ENCODE peak calls at places on chromosome 17, in five cellular contexts. R, Z, C, B and O are unnamed samples.

GRCh38 chr17:47935961-47936360 is 5.4 kb upstream of the PNPO start:
- DNase-seq in R (no peak), Z (no peak), C (no peak), B (peak), O (peak)

GRCh38 chr17:5817475-5818395 is 233.4 kb upstream of the NLRP1 start:
- DNase-seq in R (no peak), Z (no peak), C (no peak), B (no peak), O (no peak)

GRCh38 chr17:77376795-77377751 is 236.3 kb downstream of the SEC14L1 start:
- DNase-seq in R (no peak), Z (no peak), C (no peak), B (no peak), O (no peak)

GRCh38 chr17:82406131-82406671 is 11.9 kb upstream of the HEXD start:
- DNase-seq in R (no peak), Z (no peak), C (no peak), B (no peak), O (no peak)

GRCh38 chr17:50579399-50579798 is 18.9 kb downstream of the CACNA1G start:
- DNase-seq in R (no peak), Z (no peak), C (no peak), B (no peak), O (no peak)

GRCh38 chr17:79947351-79948031 is 88.2 kb downstream of the TBC1D16 start:
- DNase-seq in R (no peak), Z (no peak), C (peak), B (no peak), O (no peak)

GRCh38 chr17:32971171-32971570 is 20.5 kb upstream of the SPACA3 start:
- DNase-seq in R (peak), Z (no peak), C (no peak), B (no peak), O (peak)

GRCh38 chr17:31564883-31565297 is 173.4 kb downstream of the RAB11FIP4 start:
- DNase-seq in R (no peak), Z (peak), C (no peak), B (no peak), O (no peak)

GRCh38 chr17:31654936-31655335 is 204.1 kb downstream of the COPRS start:
- DNase-seq in R (peak), Z (peak), C (no peak), B (no peak), O (no peak)

GRCh38 chr17:6654816-6655731 is 3.5 kb downstream of the C17orf100 start:
- DNase-seq in R (no peak), Z (peak), C (no peak), B (no peak), O (no peak)

GRCh38 chr17:19260958-19261357 is 23.8 kb downstream of the EPN2 start:
- DNase-seq in R (no peak), Z (no peak), C (no peak), B (no peak), O (no peak)

GRCh38 chr17:74603032-74603635 is 11.1 kb upstream of the CD300LD start:
- DNase-seq in R (no peak), Z (no peak), C (no peak), B (no peak), O (no peak)

GRCh38 chr17:16108386-16108785 is 106.9 kb downstream of the NCOR1 start:
- DNase-seq in R (no peak), Z (no peak), C (no peak), B (no peak), O (peak)

GRCh38 chr17:915416-916201 is 64.0 kb downstream of the NXN start:
- DNase-seq in R (no peak), Z (no peak), C (no peak), B (no peak), O (no peak)

GRCh38 chr17:7311110-7311698 is 3.8 kb downstream of the EIF5A start:
- DNase-seq in R (no peak), Z (no peak), C (no peak), B (no peak), O (no peak)

GRCh38 chr17:7444682-7445010 is 215 bp upstream of the CHRNB1 start:
- DNase-seq in R (no peak), Z (peak), C (no peak), B (no peak), O (no peak)

GRCh38 chr17:56424543-56425044 is 168.9 kb upstream of the NOG start:
- DNase-seq in R (peak), Z (no peak), C (no peak), B (no peak), O (no peak)

GRCh38 chr17:31561469-31562412 is 170.3 kb downstream of the RAB11FIP4 start:
- DNase-seq in R (no peak), Z (peak), C (no peak), B (no peak), O (no peak)

GRCh38 chr17:50101346-50102163 is 6.4 kb downstream of the PDK2 start:
- DNase-seq in R (no peak), Z (peak), C (no peak), B (no peak), O (peak)

GRCh38 chr17:57405486-57406072 is 149.3 kb downstream of the MSI2 start:
- DNase-seq in R (no peak), Z (no peak), C (no peak), B (no peak), O (no peak)

GRCh38 chr17:44804301-44805061 is 25.6 kb downstream of the GJC1 start:
- DNase-seq in R (no peak), Z (no peak), C (no peak), B (no peak), O (no peak)

GRCh38 chr17:49699967-49700575 is 7.7 kb downstream of the SLC35B1 start:
- DNase-seq in R (no peak), Z (no peak), C (no peak), B (no peak), O (no peak)

GRCh38 chr17:46121165-46121764 is 72.0 kb downstream of the KANSL1 start:
- DNase-seq in R (no peak), Z (no peak), C (no peak), B (no peak), O (no peak)

GRCh38 chr17:49504369-49504768 is 9.3 kb downstream of the NGFR start:
- DNase-seq in R (no peak), Z (no peak), C (no peak), B (no peak), O (no peak)

GRCh38 chr17:32356378-32356743 is 6.4 kb downstream of the ZNF207 start:
- DNase-seq in R (no peak), Z (no peak), C (no peak), B (no peak), O (no peak)

GRCh38 chr17:699350-699749 is 15.3 kb downstream of the VPS53 start:
- DNase-seq in R (no peak), Z (no peak), C (peak), B (no peak), O (no peak)

GRCh38 chr17:18105595-18105994 is 3.0 kb upstream of the MYO15A start:
- DNase-seq in R (no peak), Z (no peak), C (no peak), B (no peak), O (no peak)

GRCh38 chr17:65474658-65475057 is 86.8 kb downstream of the AXIN2 start:
- DNase-seq in R (no peak), Z (no peak), C (no peak), B (no peak), O (no peak)

GRCh38 chr17:76266244-76266938 is 1.2 kb downstream of the UBALD2 start:
- DNase-seq in R (no peak), Z (peak), C (no peak), B (no peak), O (peak)

GRCh38 chr17:42675984-42676423 is 790 bp downstream of the PLEKHH3 start:
- DNase-seq in R (no peak), Z (peak), C (peak), B (no peak), O (peak)

GRCh38 chr17:6843241-6843890 is 11.8 kb upstream of the TEKT1 start:
- DNase-seq in R (no peak), Z (no peak), C (no peak), B (no peak), O (peak)

GRCh38 chr17:14432058-14432457 is 131.2 kb downstream of the HS3ST3B1 start:
- DNase-seq in R (no peak), Z (no peak), C (no peak), B (no peak), O (no peak)

GRCh38 chr17:81003711-81004335 is 12.2 kb downstream of the CHMP6 start:
- DNase-seq in R (no peak), Z (no peak), C (peak), B (no peak), O (no peak)